ENCODE peak calls at places on chromosomes 5 and 9, in eight cellular contexts. S, A, I, H, W, K, T and N are unnamed samples.

GRCh38 chr9:16673171-16673570 is 197.3 kb downstream of the BNC2 start:
- DNase-seq in H (no peak), T (no peak), W (peak), A (no peak), K (no peak), S (no peak), I (no peak), N (no peak)

GRCh38 chr5:177403194-177403825 is 2.8 kb upstream of the PFN3 start:
- DNase-seq in W (peak), S (no peak), A (no peak), H (no peak), I (no peak), K (peak), T (peak), N (no peak)

GRCh38 chr5:50595199-50595598 is 71.2 kb upstream of the PARP8 start:
- DNase-seq in H (no peak), S (no peak), W (peak), T (no peak), K (no peak), A (no peak), I (no peak), N (no peak)

GRCh38 chr5:81696418-81697397 is 54.2 kb downstream of the SSBP2 start:
- DNase-seq in H (no peak), A (no peak), T (no peak), I (no peak), S (no peak), K (no peak), W (no peak), N (no peak)

GRCh38 chr5:160161626-160162025 is 42.4 kb upstream of the PWWP2A start:
- DNase-seq in W (no peak), K (no peak), A (no peak), I (no peak), H (no peak), T (no peak), S (no peak), N (no peak)

GRCh38 chr5:176446884-176447537 is 1.2 kb upstream of the FAF2 start:
- DNase-seq in K (no peak), T (no peak), W (no peak), S (no peak), I (no peak), H (no peak), A (peak), N (no peak)

GRCh38 chr5:74991522-74991921 is 60.8 kb downstream of the GCNT4 start:
- DNase-seq in T (no peak), A (no peak), I (no peak), W (no peak), K (no peak), H (no peak), S (no peak), N (no peak)

GRCh38 chr5:95327211-95327610 is 42.3 kb upstream of the MCTP1 start:
- DNase-seq in W (no peak), I (no peak), A (no peak), T (no peak), K (no peak), H (no peak), S (no peak), N (no peak)

GRCh38 chr5:334903-335739 is 13.6 kb downstream of the AHRR start:
- DNase-seq in A (no peak), K (no peak), I (no peak), H (no peak), S (no peak), W (no peak), T (no peak), N (no peak)

GRCh38 chr5:132293066-132293991 is 865 bp upstream of the SLC22A4 start:
- DNase-seq in I (peak), S (peak), K (peak), T (peak), H (peak), A (peak), W (peak), N (peak)

GRCh38 chr5:133381041-133381440 is 231.3 kb downstream of the FSTL4 start:
- DNase-seq in A (no peak), S (peak), K (no peak), W (no peak), H (no peak), I (no peak), T (no peak), N (no peak)

GRCh38 chr5:159936686-159937329 is 20.5 kb downstream of the ADRA1B start:
- DNase-seq in K (no peak), T (no peak), I (no peak), W (peak), S (no peak), A (peak), H (no peak), N (no peak)

GRCh38 chr5:61482980-61483379 is 150.9 kb downstream of the ZSWIM6 start:
- DNase-seq in I (no peak), T (no peak), S (no peak), W (no peak), H (no peak), A (no peak), K (no peak), N (no peak)

GRCh38 chr5:149053027-149053705 is 9.7 kb downstream of the SH3TC2 start:
- DNase-seq in T (no peak), H (no peak), A (no peak), K (no peak), W (peak), S (no peak), I (no peak), N (no peak)

GRCh38 chr5:132025403-132025971 is 14.0 kb upstream of the ACSL6 start:
- DNase-seq in H (no peak), A (no peak), W (no peak), K (no peak), T (no peak), S (no peak), I (no peak), N (no peak)

GRCh38 chr9:20226345-20226744 is 396.0 kb downstream of the MLLT3 start:
- DNase-seq in W (no peak), S (no peak), A (no peak), I (no peak), T (no peak), K (no peak), H (no peak), N (no peak)

GRCh38 chr9:114110180-114110579 is 11.1 kb upstream of the KIF12 start:
- DNase-seq in W (no peak), H (no peak), A (no peak), T (peak), K (no peak), S (no peak), I (no peak), N (no peak)

GRCh38 chr9:79568337-79569084 is 3.3 kb upstream of the TLE4 start:
- DNase-seq in S (no peak), W (no peak), K (peak), A (no peak), T (no peak), I (no peak), H (no peak), N (no peak)

GRCh38 chr5:36301858-36302603 is at the start of gene RANBP3L:
- DNase-seq in H (no peak), I (no peak), A (peak), K (peak), W (peak), S (no peak), T (no peak), N (no peak)

GRCh38 chr5:180080670-180081280 is 9.2 kb upstream of the RNF130 start:
- DNase-seq in W (no peak), S (no peak), T (no peak), A (no peak), I (no peak), K (no peak), H (no peak), N (no peak)

GRCh38 chr5:149563461-149563860 is 12.2 kb upstream of the CSNK1A1 start:
- DNase-seq in T (no peak), S (no peak), A (no peak), W (peak), K (peak), H (no peak), I (no peak), N (no peak)

GRCh38 chr9:93059097-93059959 is 827 bp downstream of the SUSD3 start:
- DNase-seq in I (no peak), T (no peak), A (peak), W (no peak), S (no peak), K (peak), H (no peak), N (no peak)

GRCh38 chr9:83474631-83475030 is 63.6 kb downstream of the FRMD3 start:
- DNase-seq in I (no peak), K (no peak), A (no peak), S (no peak), T (no peak), W (no peak), H (no peak), N (no peak)

GRCh38 chr5:179762079-179762780 is 29.6 kb downstream of the MAML1 start:
- DNase-seq in I (no peak), W (peak), A (no peak), H (no peak), K (peak), T (no peak), S (no peak), N (no peak)

GRCh38 chr9:123011380-123011779 is 22.1 kb upstream of the GPR21 start:
- DNase-seq in S (no peak), W (no peak), K (no peak), I (no peak), A (no peak), T (no peak), H (no peak), N (no peak)

GRCh38 chr9:3909966-3910650 is 384.3 kb upstream of the RFX3 start:
- DNase-seq in I (no peak), A (no peak), W (no peak), K (no peak), S (no peak), H (no peak), T (no peak), N (no peak)

GRCh38 chr9:109251080-109251775 is 69.6 kb downstream of the EPB41L4B start:
- DNase-seq in W (peak), T (peak), H (no peak), S (no peak), K (no peak), I (no peak), A (peak), N (no peak)

GRCh38 chr5:39148983-39149534 is 70.3 kb downstream of the FYB1 start:
- DNase-seq in H (no peak), I (no peak), K (peak), S (no peak), T (no peak), A (no peak), W (no peak), N (no peak)

GRCh38 chr5:124675921-124676846 is 70.3 kb downstream of the ZNF608 start:
- DNase-seq in H (no peak), T (no peak), K (no peak), W (no peak), A (peak), S (no peak), I (no peak), N (no peak)
- H3K27ac ChIP-seq in H (peak), T (no peak), K (no peak), W (no peak), A (no peak), S (no peak), I (no peak), N (peak)

DNA sequence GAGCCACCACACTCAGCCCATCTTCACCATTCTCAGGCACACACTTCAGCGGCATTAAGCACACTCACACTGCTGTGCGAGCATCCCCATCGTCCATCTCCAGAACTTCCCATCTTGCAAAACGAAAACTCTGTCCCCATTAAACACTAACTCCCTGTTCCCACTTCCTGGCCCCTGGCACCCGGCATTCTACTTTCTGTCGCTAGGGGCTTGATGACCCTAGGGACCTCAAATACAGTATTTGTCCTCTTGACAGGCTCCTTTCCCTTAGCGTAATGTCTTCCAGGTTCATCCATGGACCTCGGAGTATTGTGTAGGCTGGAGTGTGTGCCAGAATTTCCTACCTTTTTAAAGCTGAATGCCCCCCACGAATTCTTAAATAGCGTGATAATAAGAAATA is 14.7 kb upstream of the UBAC1 start:
- DNase-seq in S (no peak), A (no peak), T (peak), I (no peak), W (no peak), H (no peak), K (no peak), N (no peak)
- TF ChIP-seq CTCF in S (no peak), A (no peak), T (no peak), I (no peak), W (no peak), H (no peak), K (peak), N (no peak)

GRCh38 chr9:133708770-133709611 is 29.2 kb downstream of the SARDH start:
- DNase-seq in S (no peak), T (no peak), K (no peak), I (peak), A (peak), H (peak), W (no peak), N (no peak)

GRCh38 chr9:133706651-133707050 is 31.5 kb downstream of the SARDH start:
- DNase-seq in W (no peak), K (no peak), T (no peak), A (peak), I (peak), S (no peak), H (peak), N (no peak)

GRCh38 chr9:133707761-133708122 is 30.4 kb downstream of the SARDH start:
- DNase-seq in S (no peak), K (no peak), I (peak), W (no peak), H (peak), T (no peak), A (peak), N (no peak)

GRCh38 chr9:133707065-133707760 is 30.9 kb downstream of the SARDH start:
- DNase-seq in A (peak), S (no peak), W (peak), K (no peak), I (peak), T (no peak), H (peak), N (peak)

DNA sequence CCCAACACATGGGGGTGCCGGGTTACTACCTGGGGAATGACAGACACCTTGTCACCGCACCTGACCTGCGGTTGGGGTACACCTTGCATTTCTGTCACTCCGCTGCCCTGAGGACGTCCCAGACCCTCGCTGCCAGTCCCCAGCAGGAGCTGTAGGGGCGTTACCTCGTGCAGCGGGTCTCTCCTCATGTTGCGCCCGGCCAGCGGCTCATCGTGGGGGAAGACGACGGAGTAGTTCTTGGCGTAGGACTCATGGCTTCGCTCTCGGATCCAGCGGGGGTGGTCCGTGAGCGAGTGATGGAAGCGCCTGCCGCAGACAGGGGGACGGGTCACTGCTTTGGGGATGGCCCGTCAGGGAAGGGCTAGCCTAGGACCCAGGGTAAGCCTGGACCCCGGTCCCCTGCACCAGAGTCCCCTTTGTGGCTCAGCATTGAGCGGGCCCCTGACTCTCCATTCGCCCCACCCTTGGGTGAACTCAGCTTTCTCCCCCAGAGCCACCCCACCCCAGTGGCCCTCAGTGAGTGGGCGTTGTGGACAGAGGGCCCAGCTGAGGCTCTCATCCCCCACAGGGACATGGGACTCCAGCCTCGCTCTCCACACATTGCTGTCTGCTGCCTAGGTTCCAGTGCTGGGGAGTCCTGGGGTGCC is 29.9 kb downstream of the SARDH start:
- DNase-seq in A (peak), H (peak), K (no peak), I (peak), T (no peak), S (no peak), W (no peak), N (no peak)
- H3K27ac ChIP-seq in A (no peak), H (no peak), K (no peak), I (no peak), T (no peak), S (no peak), W (no peak), N (no peak)

DNA sequence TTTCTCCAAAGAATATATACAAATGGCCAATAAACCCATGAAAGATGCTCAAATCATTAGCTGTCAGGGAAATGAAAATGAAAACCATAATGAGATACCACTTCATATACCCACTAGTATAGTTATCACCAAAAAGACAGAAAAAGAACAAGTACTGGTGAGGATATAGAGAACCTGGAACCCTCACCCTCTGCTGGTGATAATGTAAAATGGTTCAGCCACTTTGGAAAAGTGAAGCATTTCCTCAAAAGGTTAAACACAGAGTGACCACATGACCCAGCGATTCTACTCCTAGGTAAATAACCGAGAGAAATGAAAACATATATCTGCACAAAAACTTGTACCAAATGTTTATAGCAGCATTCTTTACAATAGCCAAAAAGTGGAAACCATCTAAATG is 72.0 kb downstream of the HSD17B3 start:
- DNase-seq in K (no peak), S (no peak), I (no peak), A (no peak), W (no peak), T (no peak), H (no peak), N (no peak)
- TF ChIP-seq CTCF in K (no peak), S (no peak), I (no peak), A (no peak), W (no peak), T (no peak), H (no peak), N (no peak)

GRCh38 chr5:10485142-10485795 is 43.6 kb downstream of the ROPN1L start:
- DNase-seq in S (no peak), W (no peak), T (peak), H (no peak), I (peak), K (no peak), A (no peak), N (peak)

GRCh38 chr5:10482791-10483530 is 41.3 kb downstream of the ROPN1L start:
- DNase-seq in W (no peak), S (no peak), I (no peak), T (no peak), H (no peak), A (no peak), K (no peak), N (no peak)

GRCh38 chr5:10486511-10487344 is 45.0 kb downstream of the ROPN1L start:
- DNase-seq in T (no peak), A (no peak), W (no peak), K (no peak), S (no peak), H (no peak), I (no peak), N (no peak)

GRCh38 chr5:10485897-10486296 is 44.2 kb downstream of the ROPN1L start:
- DNase-seq in A (no peak), W (no peak), S (no peak), K (no peak), T (no peak), H (no peak), I (no peak), N (no peak)

DNA sequence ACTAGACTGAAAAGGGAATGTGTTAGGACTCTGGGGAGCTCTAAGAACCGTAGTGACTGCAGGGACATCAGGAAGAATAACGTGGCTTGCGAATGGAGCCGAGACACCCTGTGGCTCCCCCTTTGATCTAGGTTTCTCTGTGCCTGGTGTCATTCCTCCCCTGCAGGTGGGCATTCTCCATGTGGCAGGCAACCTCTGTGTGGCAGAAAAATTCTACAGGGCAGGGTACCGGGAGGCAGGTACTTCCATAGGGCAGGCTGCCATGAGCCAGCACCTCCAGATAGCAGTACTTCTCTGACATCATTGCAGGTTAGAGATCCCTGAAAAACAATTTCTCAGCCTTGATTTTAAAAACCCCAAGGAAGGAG is 43.1 kb downstream of the ROPN1L start:
- DNase-seq in K (no peak), W (no peak), A (no peak), I (no peak), T (no peak), H (no peak), S (no peak), N (no peak)
- H3K27ac ChIP-seq in K (no peak), W (no peak), A (no peak), I (no peak), T (no peak), H (no peak), S (peak), N (peak)

DNA sequence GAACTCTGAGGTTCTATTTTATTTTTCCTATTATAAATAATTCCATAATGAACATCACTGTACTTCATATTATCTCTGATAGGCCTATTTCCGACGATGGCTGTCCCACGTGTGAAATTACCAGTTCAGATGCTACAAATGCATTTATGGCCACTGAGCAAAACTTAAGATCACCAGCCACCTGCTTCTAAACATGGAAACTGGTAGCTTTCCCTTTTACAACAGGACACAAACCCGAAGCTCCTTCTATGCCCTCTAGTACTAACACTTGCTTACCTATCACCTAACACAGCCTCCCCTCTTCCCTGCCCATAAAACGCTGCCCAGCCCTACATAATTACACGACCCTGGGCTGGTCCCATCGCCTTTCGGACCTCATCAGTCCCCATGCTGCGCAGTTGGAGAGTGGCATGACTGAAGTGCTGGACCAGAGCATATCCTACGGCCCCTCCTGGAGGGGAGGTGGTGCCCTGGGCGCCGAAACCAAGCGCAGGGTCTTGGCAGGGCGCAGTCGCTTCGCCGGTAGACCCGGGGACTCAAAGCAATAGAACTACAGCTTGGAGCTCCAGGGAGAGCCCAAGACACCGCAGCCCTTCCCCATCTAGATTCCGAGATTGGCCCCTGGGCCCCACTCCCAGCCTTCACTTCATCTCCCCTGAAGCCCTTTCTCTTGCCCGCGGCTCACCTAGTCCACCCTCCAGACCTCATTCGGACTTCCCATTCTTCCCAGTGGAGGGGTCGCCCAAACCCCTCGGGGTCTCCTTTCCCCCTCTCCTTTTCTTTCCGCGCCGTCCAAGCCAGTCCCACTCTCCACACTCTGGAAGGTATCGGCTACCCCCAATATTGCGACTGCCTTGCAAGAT is 1.0 kb upstream of the SAP30L start:
- DNase-seq in I (no peak), A (peak), S (no peak), W (peak), T (peak), K (peak), H (no peak), N (peak)
- TF ChIP-seq CTCF in I (no peak), A (no peak), S (no peak), W (no peak), T (no peak), K (no peak), H (no peak), N (no peak)